ENCODE peak calls at places on chromosome X, in nine cellular contexts. O is iris pigment epithelial cell, K is T follicular helper cell, S is mesothelial cell of epicardium, Y is amniotic stem cell, W is testis, B is activated T-cell treated with anti-CD3 and anti-CD28 coated beads for 1 hour, Z is AG04449, E is GM23248. X is an unnamed sample.

GRCh38 chrX:115642304-115642703 is 81.3 kb downstream of the PLS3 start:
- DNase-seq in O (no peak), K (no peak), S (no peak), Y (no peak), W (no peak), B (no peak), Z (no peak), E (no peak), X (no peak)

GRCh38 chrX:116204947-116205346 is 34.4 kb downstream of the AGTR2 start:
- DNase-seq in O (peak), K (no peak), S (no peak), Y (no peak), W (no peak), B (no peak), Z (no peak), E (peak), X (peak)

GRCh38 chrX:13080128-13080795 is 35.8 kb upstream of the FAM9C start:
- DNase-seq in O (no peak), K (no peak), S (no peak), Y (no peak), W (no peak), B (no peak), Z (no peak), E (no peak), X (no peak)

GRCh38 chrX:49155243-49155899 is 7.2 kb upstream of the MAGIX start:
- DNase-seq in O (peak), K (no peak), S (no peak), Y (no peak), W (peak), B (no peak), Z (no peak), E (peak), X (no peak)

GRCh38 chrX:3711331-3711917 is 2.0 kb downstream of the PRKX start:
- DNase-seq in O (no peak), K (no peak), S (no peak), Y (no peak), W (no peak), B (no peak), Z (no peak), E (no peak), X (no peak)

GRCh38 chrX:44343412-44343942 is at the start of gene EFHC2:
- DNase-seq in O (peak), K (peak), S (peak), Y (no peak), W (peak), B (peak), Z (no peak), E (peak), X (no peak)

GRCh38 chrX:123779908-123780396 is 47.1 kb upstream of the THOC2 start:
- DNase-seq in O (no peak), K (no peak), S (no peak), Y (no peak), W (no peak), B (no peak), Z (no peak), E (no peak), X (no peak)

GRCh38 chrX:65677954-65678469 is 10.6 kb downstream of the MSN start:
- DNase-seq in O (peak), K (no peak), S (no peak), Y (peak), W (peak), B (no peak), Z (peak), E (peak), X (no peak)

GRCh38 chrX:155068165-155068564 is 2.8 kb downstream of the CMC4 start:
- DNase-seq in O (peak), K (no peak), S (no peak), Y (no peak), W (no peak), B (no peak), Z (no peak), E (peak), X (peak)

GRCh38 chrX:14027511-14028019 is 2.1 kb downstream of the GEMIN8 start:
- DNase-seq in O (peak), K (no peak), S (no peak), Y (no peak), W (no peak), B (no peak), Z (no peak), E (peak), X (peak)

GRCh38 chrX:115561605-115562491 is 874 bp downstream of the PLS3 start:
- DNase-seq in O (peak), K (no peak), S (peak), Y (peak), W (peak), B (no peak), Z (no peak), E (peak), X (peak)

GRCh38 chrX:16870861-16871584 is 861 bp upstream of the RBBP7 start:
- DNase-seq in O (no peak), K (peak), S (peak), Y (peak), W (peak), B (no peak), Z (no peak), E (peak), X (peak)

GRCh38 chrX:135625995-135626394 is 87.4 kb upstream of the CT45A1 start:
- DNase-seq in O (peak), K (no peak), S (no peak), Y (no peak), W (peak), B (no peak), Z (no peak), E (peak), X (no peak)

GRCh38 chrX:70504772-70505450 is 60.3 kb downstream of the DLG3 start:
- DNase-seq in O (no peak), K (no peak), S (no peak), Y (no peak), W (no peak), B (no peak), Z (no peak), E (no peak), X (no peak)

GRCh38 chrX:16750136-16750535 is 30.7 kb downstream of the SYAP1 start:
- DNase-seq in O (peak), K (no peak), S (no peak), Y (no peak), W (no peak), B (no peak), Z (no peak), E (no peak), X (no peak)